ENCODE peak calls at places on chromosomes 4 and X, in eight cellular contexts. T is head of caudate nucleus; I is GM13976; K is A549; X is T-cell; M is epithelial cell of esophagus; O is skeletal muscle cell; L is activated T-helper 2 cell treated with anti-CD3 and anti-CD28 coated beads, Interferon-gamma antibody, Interleukin-2, Interleukin-4, amounts not matched to agents 10 μg/mL and 5 μg/mL and 100 μg/mL, durations not matched to agents 14 hours and 24 hours and 36 hours. R is an unnamed sample.

GRCh38 chr4:155007660-155008176 is 200.7 kb upstream of the NPY2R start:
- DNase-seq in T (no peak), I (no peak), K (no peak), X (no peak), M (no peak), O (no peak), L (no peak), R (no peak)

GRCh38 chr4:20359692-20360091 is 108.0 kb downstream of the SLIT2 start:
- DNase-seq in T (no peak), I (no peak), K (no peak), X (no peak), M (no peak), O (no peak), L (no peak), R (no peak)

GRCh38 chr4:48071171-48071570 is 54.6 kb downstream of the NIPAL1 start:
- DNase-seq in T (no peak), I (no peak), K (no peak), X (no peak), M (peak; percentile 15), O (no peak), L (no peak), R (no peak)

GRCh38 chr4:37825943-37826281 is 574 bp upstream of the PGM2 start:
- DNase-seq in T (peak; percentile 9), I (no peak), K (no peak), X (no peak), M (no peak), O (no peak), L (no peak), R (no peak)

GRCh38 chrX:40012800-40013682 is 84.7 kb downstream of the BCOR start:
- DNase-seq in T (no peak), I (peak; percentile 70), K (peak; percentile 62), X (no peak), M (peak; percentile 62), O (no peak), L (peak; percentile 41), R (peak; percentile 62)

GRCh38 chr4:68342139-68342538 is 7.8 kb downstream of the YTHDC1 start:
- DNase-seq in T (peak; percentile 15), I (no peak), K (peak; percentile 28), X (no peak), M (peak; percentile 71), O (no peak), L (no peak), R (no peak)

GRCh38 chr4:27524224-27524623 is 663.6 kb downstream of the STIM2 start:
- DNase-seq in T (no peak), I (no peak), K (no peak), X (no peak), M (peak; percentile 18), O (peak; percentile 5), L (no peak), R (no peak)

GRCh38 chrX:33252306-33252825 is 41.0 kb upstream of the DMD start:
- DNase-seq in T (no peak), I (no peak), K (no peak), X (no peak), M (no peak), O (no peak), L (no peak), R (no peak)

GRCh38 chr4:53013873-53014272 is 151.8 kb downstream of the RASL11B start:
- DNase-seq in T (no peak), I (no peak), K (no peak), X (no peak), M (no peak), O (no peak), L (no peak), R (no peak)

GRCh38 chrX:149950681-149951080 is 12.4 kb upstream of the EOLA2 start:
- DNase-seq in T (peak; percentile 13), I (peak; percentile 18), K (peak; percentile 55), X (no peak), M (peak; percentile 50), O (peak; percentile 18), L (no peak), R (peak; percentile 10)

GRCh38 chr4:106627071-106627470 is 258.5 kb upstream of the GIMD1 start:
- DNase-seq in T (no peak), I (no peak), K (no peak), X (no peak), M (no peak), O (no peak), L (no peak), R (no peak)

GRCh38 chr4:73998040-73999011 is at the start of gene CXCL5:
- DNase-seq in T (peak; percentile 22), I (no peak), K (peak; percentile 92), X (no peak), M (peak; percentile 68), O (peak; percentile 58), L (no peak), R (no peak)

GRCh38 chrX:65932173-65933084 is 107.5 kb downstream of the VSIG4 start:
- DNase-seq in T (peak; percentile 23), I (no peak), K (peak; percentile 12), X (no peak), M (peak; percentile 91), O (no peak), L (peak; percentile 8), R (no peak)

GRCh38 chr4:147843162-147843561 is 111.3 kb downstream of the ARHGAP10 start:
- DNase-seq in T (no peak), I (peak; percentile 40), K (peak; percentile 30), X (no peak), M (peak; percentile 32), O (no peak), L (no peak), R (no peak)

GRCh38 chr4:111847256-111848108 is 297.8 kb upstream of the FAM241A start:
- DNase-seq in T (no peak), I (no peak), K (no peak), X (no peak), M (peak; percentile 26), O (no peak), L (no peak), R (peak; percentile 5)

GRCh38 chr4:110616162-110617062 is 6.5 kb downstream of the PITX2 start:
- DNase-seq in T (no peak), I (no peak), K (no peak), X (no peak), M (no peak), O (no peak), L (no peak), R (no peak)

GRCh38 chr4:58515206-58515605 is 1405.0 kb upstream of the IGFBP7 start:
- DNase-seq in T (no peak), I (no peak), K (no peak), X (no peak), M (no peak), O (no peak), L (no peak), R (no peak)

GRCh38 chrX:103063918-103064434 is at the start of gene BEX1:
- DNase-seq in T (peak; percentile 90), I (no peak), K (no peak), X (no peak), M (peak; percentile 5), O (no peak), L (no peak), R (peak; percentile 93)

GRCh38 chrX:154093965-154094364 is 3.6 kb downstream of the MECP2 start:
- DNase-seq in T (no peak), I (no peak), K (no peak), X (no peak), M (no peak), O (no peak), L (no peak), R (no peak)